ENCODE peak calls at places on chromosomes 4 and X, in nine cellular contexts. T, D, Q, A, H, B, U, I and S are unnamed samples.

GRCh38 chr4:110618091-110619000 is 4.5 kb downstream of the PITX2 start:
- DNase-seq in T (peak), D (no peak), Q (peak), A (no peak), H (no peak), B (no peak), U (no peak), I (no peak), S (peak)

GRCh38 chr4:47713156-47713834 is 124.6 kb downstream of the CORIN start:
- DNase-seq in T (no peak), D (no peak), Q (no peak), A (no peak), H (no peak), B (no peak), U (no peak), I (no peak), S (no peak)

GRCh38 chr4:60482921-60483351 is 717.2 kb upstream of the ADGRL3 start:
- DNase-seq in T (no peak), D (no peak), Q (no peak), A (no peak), H (no peak), B (no peak), U (no peak), I (no peak), S (no peak)

GRCh38 chrX:107629533-107629909 is 1.2 kb downstream of the PRPS1 start:
- DNase-seq in T (no peak), D (no peak), Q (no peak), A (peak), H (peak), B (peak), U (no peak), I (no peak), S (no peak)

GRCh38 chr4:151228196-151229119 is 48.5 kb upstream of the PRSS48 start:
- DNase-seq in T (no peak), D (no peak), Q (no peak), A (no peak), H (no peak), B (peak), U (no peak), I (no peak), S (no peak)

GRCh38 chr4:177227636-177228035 is 82.0 kb upstream of the NEIL3 start:
- DNase-seq in T (no peak), D (no peak), Q (no peak), A (no peak), H (no peak), B (no peak), U (no peak), I (no peak), S (no peak)

GRCh38 chrX:97132654-97133415 is 249.1 kb downstream of the RPA4 start:
- DNase-seq in T (no peak), D (no peak), Q (no peak), A (no peak), H (no peak), B (no peak), U (no peak), I (no peak), S (no peak)

GRCh38 chr4:70705146-70705855 is 16.5 kb upstream of the RUFY3 start:
- DNase-seq in T (peak), D (peak), Q (peak), A (peak), H (peak), B (peak), U (peak), I (peak), S (peak)

GRCh38 chr4:148007303-148007702 is 275.4 kb downstream of the ARHGAP10 start:
- DNase-seq in T (no peak), D (no peak), Q (no peak), A (no peak), H (no peak), B (peak), U (no peak), I (no peak), S (no peak)

GRCh38 chr4:4426511-4427477 is 39.9 kb downstream of the NSG1 start:
- DNase-seq in T (no peak), D (no peak), Q (peak), A (no peak), H (no peak), B (no peak), U (no peak), I (no peak), S (peak)